ENCODE peak calls at places on chromosome 9, in four cellular contexts. X is stimulated activated CD4-positive, alpha-beta T cell treated with anti-CD3 and anti-CD28 coated beads, Interleukin-12 subunit alpha, Interleukin-12 subunit beta, amount 100 ng/mL, for 48 hours; W is tibial artery; T is kidney tubule cell. Q is an unnamed sample.

GRCh38 chr9:109083813-109084405 is 35.8 kb downstream of the TMEM245 start:
- DNase-seq in X (no peak), W (no peak), T (no peak), Q (no peak)

GRCh38 chr9:34379334-34380033 is 2.8 kb upstream of the MYORG start:
- DNase-seq in W (peak; percentile 89), T (peak; percentile 83), X (peak; percentile 87), Q (peak; percentile 87)

GRCh38 chr9:90433398-90433890 is 209.2 kb downstream of the DIRAS2 start:
- DNase-seq in T (peak; percentile 100), W (no peak), X (no peak), Q (no peak)

GRCh38 chr9:38047301-38048251 is 21.5 kb downstream of the SHB start:
- DNase-seq in W (no peak), T (peak; percentile 97), X (no peak), Q (no peak)

GRCh38 chr9:16223074-16223871 is 647.2 kb downstream of the BNC2 start:
- DNase-seq in W (no peak), X (no peak), T (no peak), Q (no peak)

GRCh38 chr9:106916491-106917235 is 53.7 kb downstream of the ZNF462 start:
- DNase-seq in W (no peak), X (no peak), T (peak; percentile 98), Q (no peak)

GRCh38 chr9:12716823-12717222 is 23.6 kb downstream of the TYRP1 start:
- DNase-seq in W (no peak), X (no peak), T (no peak), Q (no peak)

GRCh38 chr9:120567874-120568273 is 12.1 kb downstream of the CDK5RAP2 start:
- DNase-seq in W (no peak), T (no peak), X (no peak), Q (no peak)

GRCh38 chr9:99905833-99906402 is 536 bp upstream of the STX17 start:
- DNase-seq in T (peak; percentile 32), X (no peak), W (no peak), Q (no peak)

GRCh38 chr9:117549444-117549843 is 134.6 kb upstream of the ASTN2 start:
- DNase-seq in X (no peak), W (no peak), T (no peak), Q (no peak)

GRCh38 chr9:136821333-136822031 is 13.7 kb downstream of the RABL6 start:
- DNase-seq in X (no peak), W (no peak), T (no peak), Q (no peak)

Q was measured in memory B cell.